ENCODE peak calls at places on chromosome 21, in eight cellular contexts. X is neural crest cell, F is GM12865, L is T-helper 9 cell, R is occipital lobe, H is fibroblast of the conjunctiva, W is RWPE1, M is ELR. V is an unnamed sample.

GRCh38 chr21:41641821-41642368 is 125.0 kb downstream of the RIPK4 start:
- DNase-seq in X (no peak), F (peak), L (no peak), R (peak), H (peak), W (peak), M (peak), V (no peak)

GRCh38 chr21:34844033-34844923 is 175.5 kb downstream of the CLIC6 start:
- DNase-seq in X (no peak), F (peak), L (no peak), R (no peak), H (no peak), W (no peak), M (no peak), V (no peak)

GRCh38 chr21:36917487-36918158 is 48.8 kb downstream of the HLCS start:
- DNase-seq in X (no peak), F (peak), L (no peak), R (no peak), H (peak), W (peak), M (peak), V (no peak)

GRCh38 chr21:34811368-34811767 is 142.6 kb downstream of the CLIC6 start:
- DNase-seq in X (no peak), F (no peak), L (no peak), R (no peak), H (no peak), W (no peak), M (no peak), V (no peak)

GRCh38 chr21:24424786-24425185 is 1182.5 kb downstream of the MRPL39 start:
- DNase-seq in X (no peak), F (no peak), L (no peak), R (no peak), H (no peak), W (no peak), M (no peak), V (no peak)

GRCh38 chr21:28899744-28900143 is 92.9 kb downstream of the LTN1 start:
- DNase-seq in X (no peak), F (no peak), L (no peak), R (no peak), H (peak), W (no peak), M (peak), V (no peak)

GRCh38 chr21:41834252-41834925 is 44.8 kb downstream of the PRDM15 start:
- DNase-seq in X (no peak), F (no peak), L (no peak), R (no peak), H (no peak), W (no peak), M (no peak), V (no peak)

GRCh38 chr21:44509539-44509938 is 30.5 kb downstream of the KRTAP10-1 start:
- DNase-seq in X (no peak), F (peak), L (no peak), R (no peak), H (no peak), W (peak), M (peak), V (no peak)

GRCh38 chr21:15355066-15355465 is 290.3 kb upstream of the NRIP1 start:
- DNase-seq in X (no peak), F (peak), L (no peak), R (no peak), H (no peak), W (no peak), M (no peak), V (no peak)

GRCh38 chr21:34845521-34846213 is 176.9 kb downstream of the CLIC6 start:
- DNase-seq in X (no peak), F (peak), L (no peak), R (no peak), H (peak), W (peak), M (peak), V (no peak)

GRCh38 chr21:41316641-41317392 is at the start of gene FAM3B:
- DNase-seq in X (no peak), F (no peak), L (no peak), R (no peak), H (no peak), W (no peak), M (no peak), V (peak)

GRCh38 chr21:45618846-45619485 is 24.6 kb upstream of the PCBP3 start:
- DNase-seq in X (no peak), F (no peak), L (no peak), R (no peak), H (no peak), W (no peak), M (peak), V (no peak)

GRCh38 chr21:46022551-46023107 is 41.1 kb downstream of the COL6A1 start:
- DNase-seq in X (no peak), F (no peak), L (no peak), R (no peak), H (no peak), W (peak), M (no peak), V (no peak)

GRCh38 chr21:36452281-36452680 is 27.6 kb downstream of the CLDN14 start:
- DNase-seq in X (no peak), F (no peak), L (no peak), R (no peak), H (no peak), W (no peak), M (no peak), V (no peak)

GRCh38 chr21:24208562-24209260 is 1398.6 kb downstream of the MRPL39 start:
- DNase-seq in X (no peak), F (no peak), L (no peak), R (no peak), H (no peak), W (no peak), M (no peak), V (no peak)

GRCh38 chr21:39556176-39556575 is 56.6 kb upstream of the B3GALT5 start:
- DNase-seq in X (peak), F (no peak), L (no peak), R (no peak), H (no peak), W (no peak), M (no peak), V (peak)

GRCh38 chr21:44908496-44908895 is 12.2 kb downstream of the ITGB2 start:
- DNase-seq in X (no peak), F (no peak), L (no peak), R (no peak), H (no peak), W (no peak), M (no peak), V (no peak)

GRCh38 chr21:34227386-34227852 is 136.4 kb upstream of the KCNE2 start:
- DNase-seq in X (no peak), F (no peak), L (no peak), R (no peak), H (peak), W (no peak), M (no peak), V (no peak)

GRCh38 chr21:38520511-38520910 is 22.2 kb upstream of the ERG start:
- DNase-seq in X (no peak), F (no peak), L (no peak), R (no peak), H (no peak), W (no peak), M (no peak), V (no peak)

GRCh38 chr21:38908537-38908936 is 102.8 kb downstream of the ETS2 start:
- DNase-seq in X (no peak), F (no peak), L (no peak), R (no peak), H (no peak), W (no peak), M (no peak), V (no peak)

GRCh38 chr21:44709426-44710293 is 1.7 kb downstream of the TSPEAR start:
- DNase-seq in X (no peak), F (no peak), L (no peak), R (no peak), H (no peak), W (peak), M (peak), V (no peak)

GRCh38 chr21:45080639-45081414 is 6.4 kb downstream of the ADARB1 start:
- DNase-seq in X (no peak), F (no peak), L (no peak), R (no peak), H (no peak), W (peak), M (peak), V (no peak)

GRCh38 chr21:18950045-18950740 is 546.6 kb upstream of the TMPRSS15 start:
- DNase-seq in X (no peak), F (no peak), L (no peak), R (no peak), H (no peak), W (no peak), M (no peak), V (no peak)

GRCh38 chr21:43686811-43687565 is 27.6 kb downstream of the RRP1B start:
- DNase-seq in X (no peak), F (no peak), L (no peak), R (no peak), H (no peak), W (no peak), M (no peak), V (no peak)

GRCh38 chr21:33384851-33385331 is 18.3 kb upstream of the IFNGR2 start:
- DNase-seq in X (no peak), F (peak), L (peak), R (no peak), H (no peak), W (no peak), M (no peak), V (no peak)

GRCh38 chr21:26909972-26910371 is 56.9 kb downstream of the ADAMTS5 start:
- DNase-seq in X (no peak), F (no peak), L (no peak), R (no peak), H (no peak), W (no peak), M (peak), V (peak)

V was measured in nephron progenitor cell.